ENCODE peak calls at places on chromosomes 11 and 22, in nine cellular contexts. G is IMR-90, Z is transverse colon, W is uterus, Q is HCT116, T is K562, M is ovary, J is adrenal gland, E is endothelial cell of umbilical vein. S is an unnamed sample.

GRCh38 chr11:46741600-46742484 is 22.8 kb downstream of the F2 start:
- DNase-seq in W (no peak), M (no peak), G (no peak), Q (no peak), E (no peak), J (no peak), T (no peak), Z (no peak), S (peak; percentile 37)

GRCh38 chr11:99020324-99021225 is at the start of gene CNTN5:
- DNase-seq in G (peak; percentile 5), J (peak; percentile 21), T (peak; percentile 10), W (peak; percentile 19), E (no peak), Q (no peak), M (no peak), Z (peak; percentile 13), S (peak; percentile 88)

GRCh38 chr11:128359515-128359914 is 227.8 kb downstream of the ETS1 start:
- DNase-seq in J (no peak), G (peak; percentile 45), M (no peak), W (no peak), T (no peak), E (peak; percentile 31), Z (no peak), Q (no peak), S (no peak)

GRCh38 chr11:57615308-57615707 is 17.8 kb downstream of the SERPING1 start:
- DNase-seq in E (no peak), Q (no peak), J (no peak), W (no peak), G (no peak), T (no peak), Z (no peak), M (no peak), S (no peak)

GRCh38 chr11:116871248-116871647 is 33.8 kb upstream of the APOA1 start:
- DNase-seq in T (no peak), W (no peak), E (no peak), J (no peak), M (no peak), Q (no peak), G (peak; percentile 90), Z (no peak), S (no peak)

GRCh38 chr11:6202036-6202435 is 3.0 kb downstream of the OR52W1 start:
- DNase-seq in E (no peak), J (no peak), T (no peak), W (no peak), M (no peak), G (peak; percentile 23), Q (no peak), Z (no peak), S (no peak)

GRCh38 chr11:106156290-106156937 is 79.0 kb downstream of the AASDHPPT start:
- DNase-seq in M (peak; percentile 30), J (peak; percentile 24), E (peak; percentile 37), W (peak; percentile 75), Q (peak; percentile 26), T (peak; percentile 19), Z (no peak), G (peak; percentile 83), S (peak; percentile 20)

GRCh38 chr11:7307836-7308235 is 56.1 kb downstream of the SYT9 start:
- DNase-seq in E (no peak), J (no peak), Z (no peak), T (no peak), Q (no peak), G (no peak), W (no peak), M (no peak), S (no peak)

GRCh38 chr11:105609832-105610781 is at the start of gene GRIA4:
- DNase-seq in M (no peak), J (peak; percentile 21), Q (no peak), E (peak; percentile 29), Z (no peak), W (no peak), G (peak; percentile 74), T (no peak), S (peak; percentile 13)

GRCh38 chr22:20130739-20131592 is 638 bp upstream of the ZDHHC8 start:
- DNase-seq in J (peak; percentile 83), M (peak; percentile 86), Q (peak; percentile 24), T (peak; percentile 100), G (peak; percentile 61), Z (peak; percentile 89), W (peak; percentile 83), E (peak; percentile 82), S (peak; percentile 90)

GRCh38 chr11:119759324-119759723 is 30.3 kb upstream of the NECTIN1 start:
- DNase-seq in G (peak; percentile 6), E (no peak), M (no peak), T (peak; percentile 62), W (no peak), Q (peak; percentile 24), Z (no peak), J (no peak), S (no peak)

GRCh38 chr11:35483131-35483800 is 42.1 kb downstream of the PAMR1 start:
- DNase-seq in M (no peak), W (no peak), E (no peak), Q (no peak), Z (no peak), G (peak; percentile 79), J (no peak), T (no peak), S (no peak)

GRCh38 chr22:37784829-37785495 is 22.8 kb upstream of the GCAT start:
- DNase-seq in Z (peak; percentile 84), G (no peak), W (no peak), Q (peak; percentile 74), T (no peak), E (no peak), J (no peak), M (no peak), S (peak; percentile 71)

GRCh38 chr22:37794376-37794775 is 13.4 kb upstream of the GCAT start:
- DNase-seq in J (no peak), T (no peak), Q (no peak), W (no peak), M (no peak), Z (no peak), E (no peak), G (no peak), S (no peak)

GRCh38 chr22:37796079-37796478 is 11.7 kb upstream of the GCAT start:
- DNase-seq in T (no peak), J (no peak), M (no peak), W (no peak), G (no peak), Q (no peak), Z (no peak), E (no peak), S (no peak)

GRCh38 chr22:37792494-37792893 is 15.2 kb upstream of the GCAT start:
- DNase-seq in E (no peak), Q (no peak), J (no peak), T (no peak), Z (no peak), M (no peak), G (no peak), W (no peak), S (no peak)

GRCh38 chr22:37790234-37790633 is 17.5 kb upstream of the GCAT start:
- DNase-seq in T (no peak), M (no peak), E (no peak), Q (no peak), W (no peak), Z (no peak), G (no peak), J (no peak), S (no peak)
- H3K36me3 ChIP-seq in T (no peaks in the 10 kb centered on the region), M (no peaks in the 10 kb centered on the region), E (no peaks in the 10 kb centered on the region), Q (no peaks in the 10 kb centered on the region), W (no peaks in the 10 kb centered on the region), Z (no peaks in the 10 kb centered on the region), G (no peaks in the 10 kb centered on the region), J (no peaks in the 10 kb centered on the region), S (no peaks in the 10 kb centered on the region)

GRCh38 chr11:45741032-45741431 is 63.9 kb upstream of the SLC35C1 start:
- DNase-seq in E (no peak), M (no peak), Q (no peak), G (no peak), W (no peak), J (no peak), T (no peak), Z (no peak), S (no peak)
- TF ChIP-seq POLR2A in E (no peak), M (no peak), Q (no peak), G (no peak), W (no peak), J (no peak), T (no peak), Z (no peak), S (no peak)

GRCh38 chr11:65888163-65888814 is at the start of gene FIBP:
- DNase-seq in E (peak; percentile 97), T (peak; percentile 94), Q (peak; percentile 91), W (peak; percentile 98), J (peak; percentile 98), M (peak; percentile 98), G (peak; percentile 96), Z (peak; percentile 98), S (peak; percentile 99)
- H3K4me1 ChIP-seq in E (peaks cover 43% of the 10 kb centered on the region), T (peaks cover 62% of the 10 kb centered on the region), Q (peaks cover 73% of the 10 kb centered on the region), W (peaks cover 4% of the 10 kb centered on the region), J (peaks cover 48% of the 10 kb centered on the region), M (peaks cover 21% of the 10 kb centered on the region), G (peaks cover 17% of the 10 kb centered on the region), Z (peaks cover 36% of the 10 kb centered on the region), S (peaks cover 34% of the 10 kb centered on the region)

GRCh38 chr11:86896486-86896885 is 58.7 kb downstream of the FZD4 start:
- DNase-seq in E (peak; percentile 71), J (no peak), Z (no peak), M (no peak), G (peak; percentile 81), W (no peak), Q (no peak), T (no peak), S (no peak)
- H3K36me3 ChIP-seq in E (no peaks in the 10 kb centered on the region), J (no peaks in the 10 kb centered on the region), Z (no peaks in the 10 kb centered on the region), M (no peaks in the 10 kb centered on the region), G (no peaks in the 10 kb centered on the region), W (no peaks in the 10 kb centered on the region), Q (no peaks in the 10 kb centered on the region), T (no peaks in the 10 kb centered on the region), S (no peaks in the 10 kb centered on the region)

DNA sequence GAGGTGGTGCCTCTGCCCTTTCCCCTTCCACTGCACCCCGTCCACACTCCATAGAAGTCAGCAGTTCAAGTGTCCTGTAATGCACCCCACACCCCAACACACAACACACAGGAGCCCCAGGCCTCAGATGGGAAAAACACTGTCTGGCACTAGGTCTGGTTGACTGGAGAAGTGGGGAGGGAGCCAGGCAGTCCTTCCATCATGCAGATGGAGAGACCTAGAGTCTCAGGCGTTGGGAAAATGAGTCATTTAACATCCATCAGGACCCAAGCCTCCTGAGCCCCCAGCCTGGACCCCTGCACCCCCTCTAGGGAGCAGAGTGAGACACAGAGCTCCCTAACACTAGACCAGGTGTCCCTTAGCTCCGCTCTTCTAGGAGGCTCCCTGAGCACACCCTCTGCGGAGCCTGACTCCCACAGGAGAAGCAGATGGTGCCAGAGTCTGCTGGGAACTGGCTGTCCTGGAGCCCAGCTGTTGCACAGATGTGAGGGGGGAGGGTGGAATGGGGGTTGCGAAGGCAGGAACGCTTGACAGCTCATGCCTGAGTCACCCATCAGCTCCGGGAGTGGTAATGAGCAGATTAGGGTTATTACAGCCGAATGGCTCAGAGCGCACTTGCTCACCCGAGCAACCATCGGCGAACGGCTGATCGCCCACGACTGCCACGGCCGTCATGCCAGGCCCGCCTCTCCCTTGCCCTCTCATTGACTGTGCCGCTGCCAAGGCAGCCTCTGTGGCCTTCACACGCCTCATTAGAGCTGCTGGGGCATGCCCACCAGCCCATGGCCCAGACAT is 22.1 kb upstream of the SYT7 start:
- DNase-seq in Z (peak; percentile 69), M (peak; percentile 82), E (no peak), W (peak; percentile 90), G (peak; percentile 96), T (peak; percentile 73), Q (peak; percentile 68), J (no peak), S (peak; percentile 77)
- TF ChIP-seq POLR2A in Z (no peak), M (no peak), E (no peak), W (peak; percentile 14), G (no peak), T (no peak), Q (no peak), J (no peak), S (no peak)

GRCh38 chr11:112478806-112479205 is 218.1 kb upstream of the PLET1 start:
- DNase-seq in M (no peak), Z (no peak), Q (no peak), E (no peak), J (no peak), W (no peak), G (no peak), T (no peak), S (no peak)
- H3K4me1 ChIP-seq in M (no peaks in the 10 kb centered on the region), Z (no peaks in the 10 kb centered on the region), Q (no peaks in the 10 kb centered on the region), E (no peaks in the 10 kb centered on the region), J (no peaks in the 10 kb centered on the region), W (no peaks in the 10 kb centered on the region), G (no peaks in the 10 kb centered on the region), T (no peaks in the 10 kb centered on the region), S (no peaks in the 10 kb centered on the region)

S was measured in thyroid gland.